ENCODE peak calls at places on chromosome X, in seven cellular contexts. One of them, this sample, is unnamed.

GRCh38 chrX:135596495-135596894 is 76.0 kb downstream of the INTS6L start:
- DNase-seq in body of pancreas: peak
- DNase-seq in GM13977: peak
- DNase-seq in HCT116: peak
- DNase-seq in RWPE1: peak
- DNase-seq in activated CD8-positive, alpha-beta T cell treated with anti-CD3 and anti-CD28 coated beads for 36 hours: peak
- DNase-seq in pancreas: peak
- DNase-seq in this sample: peak

GRCh38 chrX:88604433-88605221 is 142.4 kb upstream of the CPXCR1 start:
- DNase-seq in pancreas: no peak
- DNase-seq in activated CD8-positive, alpha-beta T cell treated with anti-CD3 and anti-CD28 coated beads for 36 hours: no peak
- DNase-seq in GM13977: no peak
- DNase-seq in HCT116: no peak
- DNase-seq in body of pancreas: no peak
- DNase-seq in RWPE1: no peak
- DNase-seq in this sample: no peak

GRCh38 chrX:136589966-136590365 is 58.0 kb downstream of the VGLL1 start:
- DNase-seq in RWPE1: peak
- DNase-seq in HCT116: no peak
- DNase-seq in activated CD8-positive, alpha-beta T cell treated with anti-CD3 and anti-CD28 coated beads for 36 hours: no peak
- DNase-seq in pancreas: no peak
- DNase-seq in GM13977: no peak
- DNase-seq in body of pancreas: no peak
- DNase-seq in this sample: no peak

GRCh38 chrX:100659431-100660137 is 15.6 kb downstream of the SRPX2 start:
- DNase-seq in HCT116: no peak
- DNase-seq in RWPE1: no peak
- DNase-seq in pancreas: no peak
- DNase-seq in body of pancreas: no peak
- DNase-seq in GM13977: no peak
- DNase-seq in activated CD8-positive, alpha-beta T cell treated with anti-CD3 and anti-CD28 coated beads for 36 hours: no peak
- DNase-seq in this sample: no peak

GRCh38 chrX:109880629-109881028 is 122.3 kb upstream of the TMEM164 start:
- DNase-seq in activated CD8-positive, alpha-beta T cell treated with anti-CD3 and anti-CD28 coated beads for 36 hours: no peak
- DNase-seq in GM13977: peak
- DNase-seq in RWPE1: no peak
- DNase-seq in pancreas: no peak
- DNase-seq in HCT116: no peak
- DNase-seq in body of pancreas: peak
- DNase-seq in this sample: no peak

GRCh38 chrX:140766024-140766611 is 56.6 kb downstream of the LINC00632 start:
- DNase-seq in pancreas: peak
- DNase-seq in HCT116: no peak
- DNase-seq in RWPE1: peak
- DNase-seq in body of pancreas: peak
- DNase-seq in activated CD8-positive, alpha-beta T cell treated with anti-CD3 and anti-CD28 coated beads for 36 hours: peak
- DNase-seq in GM13977: peak
- DNase-seq in this sample: peak

GRCh38 chrX:2928583-2929434 is at the start of gene ARSD:
- DNase-seq in RWPE1: peak
- DNase-seq in body of pancreas: peak
- DNase-seq in GM13977: peak
- DNase-seq in HCT116: peak
- DNase-seq in activated CD8-positive, alpha-beta T cell treated with anti-CD3 and anti-CD28 coated beads for 36 hours: peak
- DNase-seq in pancreas: peak
- DNase-seq in this sample: peak

GRCh38 chrX:27987862-27988646 is 6.8 kb upstream of the DCAF8L1 start:
- DNase-seq in pancreas: no peak
- DNase-seq in RWPE1: no peak
- DNase-seq in activated CD8-positive, alpha-beta T cell treated with anti-CD3 and anti-CD28 coated beads for 36 hours: no peak
- DNase-seq in body of pancreas: peak
- DNase-seq in HCT116: no peak
- DNase-seq in GM13977: no peak
- DNase-seq in this sample: no peak

GRCh38 chrX:85611926-85612325 is 232.5 kb upstream of the POF1B start:
- DNase-seq in pancreas: no peak
- DNase-seq in activated CD8-positive, alpha-beta T cell treated with anti-CD3 and anti-CD28 coated beads for 36 hours: no peak
- DNase-seq in RWPE1: no peak
- DNase-seq in body of pancreas: no peak
- DNase-seq in GM13977: peak
- DNase-seq in HCT116: no peak
- DNase-seq in this sample: no peak
- TF ChIP-seq CTCF in pancreas: no peak
- TF ChIP-seq CTCF in activated CD8-positive, alpha-beta T cell treated with anti-CD3 and anti-CD28 coated beads for 36 hours: no peak
- TF ChIP-seq CTCF in RWPE1: peak
- TF ChIP-seq CTCF in body of pancreas: no peak
- TF ChIP-seq CTCF in GM13977: peak
- TF ChIP-seq CTCF in HCT116: no peak
- TF ChIP-seq CTCF in this sample: no peak

GRCh38 chrX:54788446-54788845 is 9.6 kb downstream of the ITIH6 start:
- DNase-seq in RWPE1: no peak
- DNase-seq in body of pancreas: no peak
- DNase-seq in GM13977: no peak
- DNase-seq in activated CD8-positive, alpha-beta T cell treated with anti-CD3 and anti-CD28 coated beads for 36 hours: no peak
- DNase-seq in pancreas: no peak
- DNase-seq in HCT116: no peak
- DNase-seq in this sample: no peak

GRCh38 chrX:54786972-54787371 is 11.1 kb downstream of the ITIH6 start:
- DNase-seq in HCT116: no peak
- DNase-seq in pancreas: no peak
- DNase-seq in body of pancreas: peak
- DNase-seq in GM13977: no peak
- DNase-seq in RWPE1: peak
- DNase-seq in activated CD8-positive, alpha-beta T cell treated with anti-CD3 and anti-CD28 coated beads for 36 hours: peak
- DNase-seq in this sample: peak

GRCh38 chrX:54785901-54786300 is 12.2 kb downstream of the ITIH6 start:
- DNase-seq in pancreas: no peak
- DNase-seq in body of pancreas: no peak
- DNase-seq in HCT116: no peak
- DNase-seq in RWPE1: no peak
- DNase-seq in GM13977: no peak
- DNase-seq in activated CD8-positive, alpha-beta T cell treated with anti-CD3 and anti-CD28 coated beads for 36 hours: peak
- DNase-seq in this sample: peak
- TF ChIP-seq CTCF in pancreas: peak
- TF ChIP-seq CTCF in body of pancreas: peak
- TF ChIP-seq CTCF in HCT116: peak
- TF ChIP-seq CTCF in RWPE1: no peak
- TF ChIP-seq CTCF in GM13977: peak
- TF ChIP-seq CTCF in activated CD8-positive, alpha-beta T cell treated with anti-CD3 and anti-CD28 coated beads for 36 hours: no peak
- TF ChIP-seq CTCF in this sample: no peak

DNA sequence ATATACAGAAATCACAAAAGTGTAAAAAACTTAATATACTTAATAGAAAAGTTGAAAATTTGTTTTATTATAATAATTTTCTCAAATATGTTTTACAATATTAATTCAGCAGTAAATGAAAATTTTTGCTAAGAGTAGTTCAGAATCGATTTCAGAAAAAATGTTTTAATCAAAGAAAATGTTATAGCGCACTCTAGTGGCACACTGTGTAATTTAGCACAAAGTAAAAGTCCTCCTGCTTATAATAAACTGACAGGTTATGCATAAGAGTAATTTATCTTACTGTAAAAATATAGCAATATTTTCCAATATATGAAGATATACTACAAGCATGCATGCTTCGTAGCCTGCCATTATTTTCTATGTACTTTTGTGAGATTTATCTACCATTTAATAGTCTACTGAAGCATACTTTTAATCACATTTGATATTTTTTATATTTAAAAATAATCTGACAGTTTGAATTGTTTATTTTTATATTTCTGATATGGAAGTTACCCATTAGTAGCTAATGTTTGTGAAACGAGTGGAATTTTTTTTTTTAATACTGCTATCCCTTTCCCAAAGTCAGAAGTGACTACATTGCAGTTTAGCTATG is 217.9 kb upstream of the KLHL4 start:
- DNase-seq in activated CD8-positive, alpha-beta T cell treated with anti-CD3 and anti-CD28 coated beads for 36 hours: no peak
- DNase-seq in HCT116: no peak
- DNase-seq in RWPE1: peak
- DNase-seq in GM13977: peak
- DNase-seq in pancreas: no peak
- DNase-seq in body of pancreas: no peak
- DNase-seq in this sample: peak
- TF ChIP-seq CTCF in activated CD8-positive, alpha-beta T cell treated with anti-CD3 and anti-CD28 coated beads for 36 hours: peak
- TF ChIP-seq CTCF in HCT116: peak
- TF ChIP-seq CTCF in RWPE1: peak
- TF ChIP-seq CTCF in GM13977: peak
- TF ChIP-seq CTCF in pancreas: peak
- TF ChIP-seq CTCF in body of pancreas: peak
- TF ChIP-seq CTCF in this sample: no peak

DNA sequence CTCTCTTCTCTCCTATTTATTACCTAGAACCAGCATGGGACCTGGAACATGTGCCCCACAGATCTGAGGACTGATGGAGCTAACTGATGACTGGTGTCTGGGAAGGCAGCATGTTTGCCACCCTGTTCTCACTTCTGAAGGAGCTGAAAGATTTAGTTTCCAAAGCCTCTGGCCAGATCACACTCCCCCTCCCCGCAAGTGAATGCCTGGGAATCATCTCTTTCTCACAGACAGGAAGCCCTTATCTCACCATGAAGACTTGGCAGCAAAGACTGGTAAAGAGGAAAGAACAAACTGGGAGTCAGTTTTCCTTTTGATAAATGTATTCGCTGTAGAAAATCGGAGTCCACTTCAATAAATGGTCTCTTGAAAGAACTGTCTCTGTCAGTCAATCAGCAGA is 21.0 kb upstream of the PCYT1B start:
- DNase-seq in HCT116: no peak
- DNase-seq in GM13977: no peak
- DNase-seq in body of pancreas: no peak
- DNase-seq in RWPE1: no peak
- DNase-seq in pancreas: no peak
- DNase-seq in activated CD8-positive, alpha-beta T cell treated with anti-CD3 and anti-CD28 coated beads for 36 hours: no peak
- DNase-seq in this sample: no peak
- TF ChIP-seq CTCF in HCT116: no peak
- TF ChIP-seq CTCF in GM13977: no peak
- TF ChIP-seq CTCF in body of pancreas: no peak
- TF ChIP-seq CTCF in RWPE1: no peak
- TF ChIP-seq CTCF in pancreas: no peak
- TF ChIP-seq CTCF in activated CD8-positive, alpha-beta T cell treated with anti-CD3 and anti-CD28 coated beads for 36 hours: no peak
- TF ChIP-seq CTCF in this sample: no peak

GRCh38 chrX:105823092-105823454 is 734 bp downstream of the NRK start:
- DNase-seq in GM13977: no peak
- DNase-seq in body of pancreas: no peak
- DNase-seq in activated CD8-positive, alpha-beta T cell treated with anti-CD3 and anti-CD28 coated beads for 36 hours: no peak
- DNase-seq in pancreas: no peak
- DNase-seq in RWPE1: no peak
- DNase-seq in HCT116: no peak
- DNase-seq in this sample: no peak

GRCh38 chrX:105820247-105820646 is 2.1 kb upstream of the NRK start:
- DNase-seq in GM13977: no peak
- DNase-seq in RWPE1: no peak
- DNase-seq in activated CD8-positive, alpha-beta T cell treated with anti-CD3 and anti-CD28 coated beads for 36 hours: no peak
- DNase-seq in HCT116: no peak
- DNase-seq in pancreas: no peak
- DNase-seq in body of pancreas: no peak
- DNase-seq in this sample: no peak

GRCh38 chrX:105821471-105822081 is 763 bp upstream of the NRK start:
- DNase-seq in body of pancreas: peak
- DNase-seq in activated CD8-positive, alpha-beta T cell treated with anti-CD3 and anti-CD28 coated beads for 36 hours: no peak
- DNase-seq in pancreas: no peak
- DNase-seq in RWPE1: peak
- DNase-seq in GM13977: no peak
- DNase-seq in HCT116: no peak
- DNase-seq in this sample: no peak

GRCh38 chrX:105816517-105816916 is 5.8 kb upstream of the NRK start:
- DNase-seq in GM13977: no peak
- DNase-seq in body of pancreas: no peak
- DNase-seq in HCT116: no peak
- DNase-seq in pancreas: no peak
- DNase-seq in activated CD8-positive, alpha-beta T cell treated with anti-CD3 and anti-CD28 coated beads for 36 hours: no peak
- DNase-seq in RWPE1: no peak
- DNase-seq in this sample: no peak

GRCh38 chrX:105822138-105823091 is at the start of gene NRK:
- DNase-seq in activated CD8-positive, alpha-beta T cell treated with anti-CD3 and anti-CD28 coated beads for 36 hours: no peak
- DNase-seq in body of pancreas: no peak
- DNase-seq in HCT116: no peak
- DNase-seq in pancreas: peak
- DNase-seq in GM13977: no peak
- DNase-seq in RWPE1: no peak
- DNase-seq in this sample: no peak
- TF ChIP-seq CTCF in activated CD8-positive, alpha-beta T cell treated with anti-CD3 and anti-CD28 coated beads for 36 hours: no peak
- TF ChIP-seq CTCF in body of pancreas: no peak
- TF ChIP-seq CTCF in HCT116: no peak
- TF ChIP-seq CTCF in pancreas: no peak
- TF ChIP-seq CTCF in GM13977: no peak
- TF ChIP-seq CTCF in RWPE1: no peak
- TF ChIP-seq CTCF in this sample: no peak

GRCh38 chrX:104486691-104487090 is 79.3 kb upstream of the IL1RAPL2 start:
- DNase-seq in activated CD8-positive, alpha-beta T cell treated with anti-CD3 and anti-CD28 coated beads for 36 hours: no peak
- DNase-seq in GM13977: no peak
- DNase-seq in HCT116: no peak
- DNase-seq in RWPE1: no peak
- DNase-seq in pancreas: no peak
- DNase-seq in body of pancreas: no peak
- DNase-seq in this sample: no peak

GRCh38 chrX:104482757-104483156 is 83.2 kb upstream of the IL1RAPL2 start:
- DNase-seq in activated CD8-positive, alpha-beta T cell treated with anti-CD3 and anti-CD28 coated beads for 36 hours: no peak
- DNase-seq in HCT116: no peak
- DNase-seq in GM13977: no peak
- DNase-seq in body of pancreas: no peak
- DNase-seq in pancreas: no peak
- DNase-seq in RWPE1: no peak
- DNase-seq in this sample: no peak
- TF ChIP-seq CTCF in activated CD8-positive, alpha-beta T cell treated with anti-CD3 and anti-CD28 coated beads for 36 hours: no peak
- TF ChIP-seq CTCF in HCT116: peak
- TF ChIP-seq CTCF in GM13977: no peak
- TF ChIP-seq CTCF in body of pancreas: no peak
- TF ChIP-seq CTCF in pancreas: no peak
- TF ChIP-seq CTCF in RWPE1: no peak
- TF ChIP-seq CTCF in this sample: no peak

GRCh38 chrX:26778320-26778888 is 562.4 kb downstream of the MAGEB5 start:
- DNase-seq in RWPE1: no peak
- DNase-seq in GM13977: no peak
- DNase-seq in HCT116: peak
- DNase-seq in pancreas: no peak
- DNase-seq in body of pancreas: no peak
- DNase-seq in activated CD8-positive, alpha-beta T cell treated with anti-CD3 and anti-CD28 coated beads for 36 hours: peak
- DNase-seq in this sample: no peak
- TF ChIP-seq CTCF in RWPE1: no peak
- TF ChIP-seq CTCF in GM13977: peak
- TF ChIP-seq CTCF in HCT116: peak
- TF ChIP-seq CTCF in pancreas: no peak
- TF ChIP-seq CTCF in body of pancreas: no peak
- TF ChIP-seq CTCF in activated CD8-positive, alpha-beta T cell treated with anti-CD3 and anti-CD28 coated beads for 36 hours: no peak
- TF ChIP-seq CTCF in this sample: peak

This sample was measured in Calu3.